ENCODE peak calls at places on chromosomes 2 and 18, in four cellular contexts. One of them, this sample, is unnamed.
A peak's percentile ranks its signal among the peaks of the same experiment; 100 is the strongest.

GRCh38 chr18:48244530-48244929 is 164.7 kb downstream of the ZBTB7C start:
- DNase-seq in IMR-90: no peak
- DNase-seq in heart left ventricle: no peak
- DNase-seq in sigmoid colon: no peak
- DNase-seq in this sample: no peak

GRCh38 chr2:221293949-221294736 is 278.0 kb downstream of the EPHA4 start:
- DNase-seq in sigmoid colon: no peak
- DNase-seq in IMR-90: no peak
- DNase-seq in heart left ventricle: no peak
- DNase-seq in this sample: no peak

GRCh38 chr2:211093743-211094303 is 537.4 kb downstream of the CPS1 start:
- DNase-seq in IMR-90: no peak
- DNase-seq in sigmoid colon: no peak
- DNase-seq in heart left ventricle: no peak
- DNase-seq in this sample: no peak

GRCh38 chr2:27320958-27321543 is 1.8 kb downstream of the MPV17 start:
- DNase-seq in heart left ventricle: peak; percentile 68
- DNase-seq in IMR-90: peak; percentile 99
- DNase-seq in sigmoid colon: peak; percentile 86
- DNase-seq in this sample: peak; percentile 93

GRCh38 chr18:3071676-3072075 is 58.7 kb upstream of the LPIN2 start:
- DNase-seq in IMR-90: no peak
- DNase-seq in heart left ventricle: no peak
- DNase-seq in sigmoid colon: no peak
- DNase-seq in this sample: no peak

GRCh38 chr2:104945866-104946265 is 92.0 kb downstream of the POU3F3 start:
- DNase-seq in sigmoid colon: no peak
- DNase-seq in heart left ventricle: no peak
- DNase-seq in IMR-90: no peak
- DNase-seq in this sample: no peak

GRCh38 chr18:48719988-48720654 is 181.3 kb downstream of the CTIF start:
- DNase-seq in heart left ventricle: no peak
- DNase-seq in sigmoid colon: no peak
- DNase-seq in IMR-90: peak; percentile 74
- DNase-seq in this sample: no peak

GRCh38 chr18:46338213-46338612 is 234.0 kb downstream of the HAUS1 start:
- DNase-seq in sigmoid colon: peak; percentile 30
- DNase-seq in IMR-90: no peak
- DNase-seq in heart left ventricle: no peak
- DNase-seq in this sample: no peak

GRCh38 chr2:217835931-217836881 is 166.6 kb downstream of the TNS1 start:
- DNase-seq in heart left ventricle: peak; percentile 89
- DNase-seq in IMR-90: peak; percentile 91
- DNase-seq in sigmoid colon: peak; percentile 95
- DNase-seq in this sample: no peak

GRCh38 chr2:85826990-85827878 is 61.6 kb downstream of the ST3GAL5 start:
- DNase-seq in heart left ventricle: peak; percentile 65
- DNase-seq in IMR-90: peak; percentile 49
- DNase-seq in sigmoid colon: peak; percentile 88
- DNase-seq in this sample: peak; percentile 78

DNA sequence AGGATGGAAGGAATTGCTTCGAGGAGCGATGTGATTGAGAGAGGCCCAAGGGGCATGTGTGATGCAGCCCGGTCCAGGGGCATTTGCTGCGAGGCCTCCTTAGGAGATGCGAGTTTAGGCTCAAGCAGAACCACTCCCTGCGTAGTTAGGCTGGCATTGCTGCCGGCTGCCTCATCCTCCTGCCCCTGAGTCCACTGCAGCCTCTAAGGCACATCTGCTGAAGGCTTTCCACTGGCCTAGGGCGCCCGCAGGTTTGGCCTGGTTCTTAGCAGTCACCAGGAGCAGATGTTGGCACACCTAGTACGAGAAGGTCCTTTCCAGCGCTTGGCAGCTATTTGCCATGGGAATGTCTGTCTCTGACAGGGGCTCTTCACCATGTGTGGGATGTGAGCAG is 20.7 kb downstream of the INPP5D start:
- DNase-seq in sigmoid colon: no peak
- DNase-seq in IMR-90: no peak
- DNase-seq in heart left ventricle: no peak
- DNase-seq in this sample: no peak
- H3K4me1 ChIP-seq in sigmoid colon: no peaks in the 10 kb centered on the region
- H3K4me1 ChIP-seq in IMR-90: no peaks in the 10 kb centered on the region
- H3K4me1 ChIP-seq in heart left ventricle: peaks cover 14% of the 10 kb centered on the region
- H3K4me1 ChIP-seq in this sample: no peaks in the 10 kb centered on the region

GRCh38 chr2:206245178-206245778 is 29.2 kb upstream of the ZDBF2 start:
- DNase-seq in IMR-90: no peak
- DNase-seq in heart left ventricle: no peak
- DNase-seq in sigmoid colon: no peak
- DNase-seq in this sample: no peak

GRCh38 chr2:206255003-206255402 is 19.5 kb upstream of the ZDBF2 start:
- DNase-seq in IMR-90: no peak
- DNase-seq in sigmoid colon: no peak
- DNase-seq in heart left ventricle: no peak
- DNase-seq in this sample: no peak

GRCh38 chr2:206253125-206253787 is 21.2 kb upstream of the ZDBF2 start:
- DNase-seq in IMR-90: no peak
- DNase-seq in sigmoid colon: no peak
- DNase-seq in heart left ventricle: no peak
- DNase-seq in this sample: no peak

DNA sequence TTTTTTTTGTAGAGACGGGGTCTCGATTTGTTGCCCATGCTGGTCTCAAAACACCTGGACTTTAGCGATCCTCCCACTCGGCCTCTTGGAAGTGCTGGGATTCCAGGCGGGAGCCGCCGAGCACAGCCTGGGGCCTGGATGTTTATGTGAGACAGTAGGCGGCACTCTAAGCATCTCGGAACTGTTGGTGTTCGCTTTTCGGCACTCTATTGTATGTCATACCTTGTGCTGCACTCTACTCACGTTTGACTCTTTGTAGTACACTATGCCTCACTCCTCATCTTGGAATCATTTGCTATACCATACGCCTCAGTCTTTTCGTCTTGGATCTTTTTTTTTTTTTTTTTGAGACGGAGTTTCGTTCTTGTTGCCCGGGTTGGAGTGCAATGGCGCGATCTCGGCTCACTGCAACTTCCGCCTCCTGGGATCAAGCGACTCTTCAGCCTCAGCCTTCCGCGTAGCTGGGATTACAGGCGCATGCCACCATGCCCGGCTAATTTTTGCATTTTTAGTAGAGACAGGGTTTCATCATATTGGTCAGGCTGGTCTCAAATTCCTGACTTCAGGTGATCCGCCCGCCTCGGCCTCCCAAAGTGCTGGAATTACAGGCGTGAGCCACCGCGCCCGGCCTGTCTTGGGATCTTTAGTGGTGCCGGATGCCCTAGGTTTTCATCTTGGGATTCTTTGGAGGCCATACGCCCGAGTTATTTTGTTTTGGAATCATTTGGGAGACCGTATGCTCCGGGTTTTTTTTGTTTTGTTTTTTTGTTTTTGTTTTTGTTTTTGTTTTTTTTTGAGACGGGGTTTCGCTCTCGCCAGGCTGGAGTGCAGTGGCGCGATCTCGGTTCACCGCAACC is 24.2 kb upstream of the ZDBF2 start:
- DNase-seq in heart left ventricle: no peak
- DNase-seq in IMR-90: peak; percentile 4
- DNase-seq in sigmoid colon: no peak
- DNase-seq in this sample: no peak
- H3K4me3 ChIP-seq in heart left ventricle: no peak overlapping the region
- H3K4me3 ChIP-seq in IMR-90: peak overlapping the region; percentile 29
- H3K4me3 ChIP-seq in sigmoid colon: no peak overlapping the region
- H3K4me3 ChIP-seq in this sample: no peak overlapping the region

GRCh38 chr2:55043841-55044240 is 6.4 kb downstream of the RTN4 start:
- DNase-seq in heart left ventricle: no peak
- DNase-seq in sigmoid colon: no peak
- DNase-seq in IMR-90: no peak
- DNase-seq in this sample: no peak
- H3K4me1 ChIP-seq in heart left ventricle: no peaks in the 10 kb centered on the region
- H3K4me1 ChIP-seq in sigmoid colon: peaks cover 78% of the 10 kb centered on the region
- H3K4me1 ChIP-seq in IMR-90: peaks cover 2% of the 10 kb centered on the region
- H3K4me1 ChIP-seq in this sample: peaks cover 24% of the 10 kb centered on the region

DNA sequence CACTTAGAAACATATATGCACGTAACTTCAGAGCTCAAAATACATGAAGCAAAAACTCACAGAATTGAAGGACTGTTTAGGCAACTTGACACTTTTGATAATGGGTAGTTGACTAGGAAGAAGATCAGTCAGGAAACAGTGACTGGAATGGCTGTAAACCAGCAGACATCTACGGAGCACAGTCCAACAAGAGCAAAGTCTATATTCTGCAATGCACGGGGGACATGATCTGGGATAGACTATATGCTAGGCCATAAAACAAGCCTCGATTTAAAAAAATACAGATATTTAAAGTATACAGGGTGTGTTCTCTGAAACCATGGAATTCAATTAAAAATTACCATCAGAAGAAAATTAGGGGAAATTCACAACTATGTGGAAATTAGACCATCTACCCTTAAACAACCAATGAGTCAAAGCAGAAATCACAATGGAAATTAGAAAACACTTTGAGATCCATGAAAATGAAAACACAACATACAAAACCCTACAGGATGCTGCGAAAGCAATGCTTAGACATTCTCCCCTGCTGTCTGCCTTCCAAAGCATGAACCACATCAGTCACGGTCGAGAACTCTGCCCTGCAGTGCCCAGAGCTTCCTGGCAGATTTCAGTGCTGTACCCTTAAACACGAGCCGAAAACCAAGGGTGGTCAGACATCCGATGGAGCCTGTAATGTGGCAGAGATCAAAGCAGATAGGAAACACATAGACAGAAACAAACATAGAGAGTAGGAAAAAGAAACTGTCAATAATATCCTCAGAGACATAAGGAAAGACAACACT is 651.9 kb upstream of the HS6ST1 start:
- DNase-seq in heart left ventricle: no peak
- DNase-seq in IMR-90: no peak
- DNase-seq in sigmoid colon: no peak
- DNase-seq in this sample: no peak
- H3K4me3 ChIP-seq in heart left ventricle: no peak overlapping the region
- H3K4me3 ChIP-seq in IMR-90: no peak overlapping the region
- H3K4me3 ChIP-seq in sigmoid colon: no peak overlapping the region
- H3K4me3 ChIP-seq in this sample: no peak overlapping the region

This sample was measured in thyroid gland.